ENCODE peak calls at places on chromosomes 16 and 17, in four cellular contexts. T, A, G and N are unnamed samples.
A peak's percentile ranks its signal among the peaks of the same experiment; 100 is the strongest.

GRCh38 chr17:78342438-78343098 is 17.3 kb downstream of the SOCS3 start:
- DNase-seq in G (no peak), T (no peak), A (no peak), N (no peak)

GRCh38 chr16:54526087-54526486 is 239.5 kb upstream of the IRX3 start:
- DNase-seq in T (no peak), G (no peak), A (no peak), N (no peak)

GRCh38 chr17:38550661-38551060 is 55.1 kb downstream of the SRCIN1 start:
- DNase-seq in G (no peak), A (no peak), T (peak; percentile 43), N (no peak)

GRCh38 chr17:57868007-57868774 is 18.3 kb upstream of the MRPS23 start:
- DNase-seq in G (peak; percentile 21), T (peak; percentile 91), A (peak; percentile 76), N (peak; percentile 58)

GRCh38 chr16:80105160-80105559 is 435.6 kb upstream of the DYNLRB2 start:
- DNase-seq in G (no peak), T (no peak), A (no peak), N (no peak)

GRCh38 chr16:13316008-13316407 is 414.6 kb downstream of the SHISA9 start:
- DNase-seq in G (no peak), A (no peak), T (no peak), N (no peak)

GRCh38 chr17:19397556-19398041 is 10.6 kb upstream of the MFAP4 start:
- DNase-seq in A (peak; percentile 71), G (no peak), T (peak; percentile 26), N (no peak)

GRCh38 chr17:57783338-57783742 is 38.2 kb upstream of the CCDC182 start:
- DNase-seq in G (peak; percentile 61), A (peak; percentile 95), T (peak; percentile 78), N (peak; percentile 96)

GRCh38 chr17:6623941-6624340 is 16.6 kb downstream of the KIAA0753 start:
- DNase-seq in T (no peak), G (no peak), A (no peak), N (no peak)

GRCh38 chr16:89855986-89856385 is 17.4 kb upstream of the TCF25 start:
- DNase-seq in T (no peak), A (no peak), G (no peak), N (no peak)

GRCh38 chr16:86455116-86455515 is 55.2 kb upstream of the FOXF1 start:
- DNase-seq in A (no peak), G (no peak), T (no peak), N (no peak)

GRCh38 chr16:9364721-9365693 is 273.6 kb downstream of the HAPSTR1 start:
- DNase-seq in G (no peak), A (no peak), T (peak; percentile 98), N (no peak)

GRCh38 chr17:13311301-13311700 is 290.4 kb downstream of the HS3ST3A1 start:
- DNase-seq in T (no peak), A (no peak), G (no peak), N (no peak)

GRCh38 chr17:28570716-28571254 is 539 bp downstream of the PIGS start:
- DNase-seq in T (peak; percentile 45), A (peak; percentile 55), G (peak; percentile 37), N (peak; percentile 46)

GRCh38 chr17:28573521-28573920 is 2.2 kb upstream of the PIGS start:
- DNase-seq in A (no peak), T (no peak), G (no peak), N (no peak)

GRCh38 chr17:28569446-28569845 is 1.9 kb downstream of the PIGS start:
- DNase-seq in A (no peak), G (no peak), T (no peak), N (no peak)

GRCh38 chr17:28572294-28573099 is 1.2 kb upstream of the PIGS start:
- DNase-seq in G (no peak), A (no peak), T (peak; percentile 45), N (no peak)

DNA sequence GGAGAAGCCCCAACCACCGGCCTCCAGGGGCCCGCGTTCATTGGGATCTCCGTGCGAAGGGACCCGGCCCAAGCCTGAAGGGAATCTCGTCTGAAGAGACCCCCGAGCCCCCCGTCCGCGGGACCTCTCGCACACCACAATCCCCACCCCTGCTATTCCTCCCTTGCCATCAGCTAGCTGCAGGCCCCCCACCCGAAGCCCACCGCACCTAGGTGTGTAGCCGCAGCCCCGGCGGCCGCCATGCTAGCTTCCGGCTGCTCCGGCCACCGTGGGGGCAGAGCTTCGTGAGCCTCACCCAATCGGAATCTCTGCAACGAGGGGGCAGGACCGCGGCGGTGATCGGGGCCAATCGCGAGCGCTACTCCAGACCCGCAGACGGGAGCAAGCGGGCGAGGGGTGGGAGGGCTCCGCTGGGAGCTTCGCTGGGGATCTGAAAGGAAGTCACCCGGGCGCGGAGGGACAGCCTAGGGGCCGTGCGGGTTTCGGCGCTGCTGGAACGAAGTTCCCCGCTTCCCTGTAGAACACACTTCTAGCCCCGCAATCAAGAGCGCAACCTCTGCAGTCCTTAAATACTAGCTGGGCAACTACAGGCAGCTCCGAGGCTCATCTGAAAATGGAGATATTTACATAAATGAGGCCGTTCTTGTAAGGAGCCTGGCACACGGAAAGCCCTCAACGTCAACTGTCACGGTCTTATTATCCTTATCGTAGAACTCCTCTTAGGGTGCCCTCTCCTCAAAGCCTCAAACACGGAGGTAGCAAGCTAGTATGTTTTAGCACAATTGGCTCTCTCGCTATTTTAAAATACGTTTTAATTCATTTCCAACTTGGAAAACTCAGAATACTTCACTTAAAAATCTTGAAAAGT is at the start of gene PIGS:
- DNase-seq in G (peak; percentile 90), T (peak; percentile 96), A (peak; percentile 98), N (peak; percentile 96)
- TF ChIP-seq CTCF in G (no peak), T (no peak), A (no peak), N (no peak)

GRCh38 chr17:60472449-60472848 is 50.2 kb downstream of the CHCT1 start:
- DNase-seq in A (no peak), T (no peak), G (no peak), N (no peak)
- TF ChIP-seq CTCF in A (no peak), T (no peak), G (no peak), N (no peak)

GRCh38 chr17:65156835-65157565 is 19.8 kb downstream of the RGS9 start:
- DNase-seq in G (no peak), A (no peak), T (no peak), N (no peak)
- TF ChIP-seq CTCF in G (no peak), A (no peak), T (no peak), N (no peak)

DNA sequence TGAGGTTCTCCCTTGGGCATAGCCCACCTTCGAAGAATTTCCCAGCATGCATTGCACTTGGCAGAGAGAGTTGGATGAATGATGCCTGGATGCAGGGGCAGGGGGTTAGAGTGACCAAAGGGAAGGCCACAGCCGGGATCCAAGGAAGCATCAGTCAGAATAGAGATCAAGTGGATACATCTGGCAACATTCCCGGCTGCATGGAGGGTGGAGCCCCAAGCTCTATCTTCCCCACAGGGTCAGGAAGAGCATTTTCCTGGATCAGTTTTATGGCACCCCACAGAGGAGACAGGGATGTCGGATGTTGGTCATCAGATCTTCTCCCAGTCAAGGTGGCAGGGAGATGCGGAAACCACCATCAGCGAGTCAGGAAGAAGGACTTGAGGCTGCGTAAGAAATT is 13.0 kb downstream of the PIRT start:
- DNase-seq in A (no peak), T (no peak), G (no peak), N (no peak)
- TF ChIP-seq CTCF in A (no peak), T (no peak), G (no peak), N (no peak)

DNA sequence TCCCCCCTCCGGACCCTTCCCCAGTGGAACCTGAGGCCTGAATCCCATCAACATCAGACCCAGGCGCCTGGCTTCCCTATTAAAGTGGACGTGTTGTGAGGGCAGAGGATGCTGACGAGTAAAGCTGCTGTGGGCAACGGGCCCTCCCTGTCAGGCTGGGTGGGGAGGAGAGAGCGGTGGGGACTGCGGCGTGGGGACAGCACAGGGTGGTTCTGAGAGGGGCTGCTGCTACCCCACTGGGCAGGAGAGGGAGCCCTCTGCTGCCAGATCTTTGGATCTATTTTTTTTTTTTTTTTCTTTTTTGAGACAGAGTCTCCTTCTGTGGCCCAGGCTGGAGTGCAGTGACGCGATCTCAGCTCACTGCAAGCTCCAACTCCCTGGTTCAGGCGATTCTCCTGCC is 5.9 kb downstream of the CA5A start:
- DNase-seq in G (no peak), T (no peak), A (peak; percentile 57), N (no peak)
- TF ChIP-seq CTCF in G (no peak), T (peak; percentile 10), A (no peak), N (peak; percentile 10)

GRCh38 chr17:36947922-36948716 is 635 bp upstream of the AATF start:
- DNase-seq in G (no peak), T (no peak), A (no peak), N (no peak)
- TF ChIP-seq CTCF in G (no peak), T (no peak), A (no peak), N (no peak)